ENCODE peak calls at places on chromosomes 12 and 14, in five cellular contexts. One of them, this sample, is unnamed.

GRCh38 chr12:87982208-87982607 is 47.0 kb downstream of the C12orf50 start:
- DNase-seq in SK-N-SH: no peak
- DNase-seq in K562: no peak
- DNase-seq in GM12878: no peak
- DNase-seq in HCT116: no peak
- DNase-seq in this sample: no peak

GRCh38 chr12:132447731-132448452 is 42.1 kb upstream of the FBRSL1 start:
- DNase-seq in SK-N-SH: no peak
- DNase-seq in HCT116: no peak
- DNase-seq in K562: no peak
- DNase-seq in GM12878: no peak
- DNase-seq in this sample: no peak

GRCh38 chr14:92457018-92457565 is 56.5 kb upstream of the RIN3 start:
- DNase-seq in GM12878: no peak
- DNase-seq in HCT116: no peak
- DNase-seq in K562: no peak
- DNase-seq in SK-N-SH: no peak
- DNase-seq in this sample: no peak

GRCh38 chr12:1606021-1606622 is 11.7 kb upstream of the FBXL14 start:
- DNase-seq in SK-N-SH: peak
- DNase-seq in HCT116: peak
- DNase-seq in GM12878: peak
- DNase-seq in K562: peak
- DNase-seq in this sample: peak

GRCh38 chr14:93954900-93955891 is 21.2 kb downstream of the ASB2 start:
- DNase-seq in HCT116: no peak
- DNase-seq in GM12878: no peak
- DNase-seq in SK-N-SH: peak
- DNase-seq in K562: no peak
- DNase-seq in this sample: no peak

GRCh38 chr14:104856157-104856868 is 8.8 kb upstream of the CEP170B start:
- DNase-seq in HCT116: no peak
- DNase-seq in GM12878: no peak
- DNase-seq in K562: no peak
- DNase-seq in SK-N-SH: no peak
- DNase-seq in this sample: no peak

GRCh38 chr12:104433061-104433460 is 23.7 kb upstream of the CHST11 start:
- DNase-seq in HCT116: no peak
- DNase-seq in GM12878: no peak
- DNase-seq in K562: no peak
- DNase-seq in SK-N-SH: no peak
- DNase-seq in this sample: no peak

GRCh38 chr14:102594514-102595175 is 2.2 kb downstream of the RCOR1 start:
- DNase-seq in SK-N-SH: peak
- DNase-seq in GM12878: peak
- DNase-seq in HCT116: peak
- DNase-seq in K562: peak
- DNase-seq in this sample: peak

GRCh38 chr14:68369289-68369925 is 423.5 kb downstream of the ZFP36L1 start:
- DNase-seq in HCT116: no peak
- DNase-seq in K562: no peak
- DNase-seq in GM12878: peak
- DNase-seq in SK-N-SH: no peak
- DNase-seq in this sample: no peak

GRCh38 chr12:91219511-91219910 is 36.9 kb upstream of the DCN start:
- DNase-seq in SK-N-SH: no peak
- DNase-seq in K562: no peak
- DNase-seq in GM12878: no peak
- DNase-seq in HCT116: no peak
- DNase-seq in this sample: no peak

GRCh38 chr12:47798481-47798948 is 21.2 kb downstream of the HDAC7 start:
- DNase-seq in K562: no peak
- DNase-seq in SK-N-SH: no peak
- DNase-seq in HCT116: no peak
- DNase-seq in GM12878: no peak
- DNase-seq in this sample: no peak

DNA sequence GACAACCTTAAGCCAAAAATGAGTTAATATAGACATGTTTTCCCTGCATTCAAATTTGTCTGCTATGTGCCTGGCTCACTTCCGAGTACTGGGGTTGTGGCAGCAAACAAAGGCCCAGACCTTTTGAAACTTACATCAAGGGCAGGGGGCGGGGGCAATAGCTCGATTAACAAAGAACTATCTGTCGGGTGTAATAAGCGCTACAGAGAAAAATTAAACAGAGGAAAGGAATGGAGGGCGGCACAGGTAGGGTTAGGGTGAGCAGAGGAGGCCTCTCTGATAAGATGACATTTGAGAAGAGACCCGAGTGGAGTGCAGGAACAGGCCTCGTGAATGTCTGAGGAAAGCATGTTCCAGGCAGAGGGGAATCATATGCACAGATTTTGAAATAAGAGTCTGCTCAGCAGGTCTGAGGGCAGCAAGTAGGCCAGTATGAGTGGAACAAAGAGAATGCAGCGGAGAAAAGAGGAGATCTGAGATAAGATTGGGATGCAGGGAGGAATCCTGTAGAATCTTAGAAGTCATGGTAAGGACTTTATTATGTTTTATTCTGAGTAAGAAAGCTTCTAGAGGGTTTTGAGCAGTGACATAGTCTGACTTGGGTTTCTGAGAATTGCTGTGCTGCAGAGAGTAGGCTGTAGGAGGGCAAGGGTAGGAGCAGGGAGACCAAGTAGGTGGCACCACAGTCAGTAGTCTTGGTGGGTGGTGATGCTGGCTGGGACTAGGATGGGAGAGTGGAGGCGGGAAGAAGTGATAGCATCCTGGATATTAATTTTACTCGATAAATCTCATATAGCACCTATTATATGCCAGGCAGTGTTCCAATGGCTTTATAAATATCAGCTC is 52.6 kb downstream of the BICDL1 start:
- DNase-seq in HCT116: no peak
- DNase-seq in SK-N-SH: no peak
- DNase-seq in GM12878: no peak
- DNase-seq in K562: no peak
- DNase-seq in this sample: no peak
- TF ChIP-seq JUND in HCT116: no peak
- TF ChIP-seq JUND in SK-N-SH: no peak
- TF ChIP-seq JUND in GM12878: no peak
- TF ChIP-seq JUND in K562: no peak
- TF ChIP-seq JUND in this sample: no peak

GRCh38 chr12:117388865-117389508 is 27.6 kb upstream of the NOS1 start:
- DNase-seq in SK-N-SH: peak
- DNase-seq in GM12878: no peak
- DNase-seq in K562: no peak
- DNase-seq in HCT116: no peak
- DNase-seq in this sample: no peak
- TF ChIP-seq JUND in SK-N-SH: no peak
- TF ChIP-seq JUND in GM12878: no peak
- TF ChIP-seq JUND in K562: no peak
- TF ChIP-seq JUND in HCT116: no peak
- TF ChIP-seq JUND in this sample: no peak

GRCh38 chr14:32537166-32537565 is 208.1 kb downstream of the AKAP6 start:
- DNase-seq in SK-N-SH: no peak
- DNase-seq in K562: no peak
- DNase-seq in GM12878: no peak
- DNase-seq in HCT116: no peak
- DNase-seq in this sample: no peak

GRCh38 chr14:32545858-32546210 is 216.7 kb downstream of the AKAP6 start:
- DNase-seq in HCT116: no peak
- DNase-seq in GM12878: no peak
- DNase-seq in SK-N-SH: no peak
- DNase-seq in K562: no peak
- DNase-seq in this sample: no peak

GRCh38 chr14:32545109-32545857 is 216.2 kb downstream of the AKAP6 start:
- DNase-seq in SK-N-SH: no peak
- DNase-seq in K562: no peak
- DNase-seq in GM12878: no peak
- DNase-seq in HCT116: no peak
- DNase-seq in this sample: no peak

GRCh38 chr14:32546246-32546645 is 217.1 kb downstream of the AKAP6 start:
- DNase-seq in SK-N-SH: no peak
- DNase-seq in GM12878: no peak
- DNase-seq in HCT116: no peak
- DNase-seq in K562: no peak
- DNase-seq in this sample: no peak

DNA sequence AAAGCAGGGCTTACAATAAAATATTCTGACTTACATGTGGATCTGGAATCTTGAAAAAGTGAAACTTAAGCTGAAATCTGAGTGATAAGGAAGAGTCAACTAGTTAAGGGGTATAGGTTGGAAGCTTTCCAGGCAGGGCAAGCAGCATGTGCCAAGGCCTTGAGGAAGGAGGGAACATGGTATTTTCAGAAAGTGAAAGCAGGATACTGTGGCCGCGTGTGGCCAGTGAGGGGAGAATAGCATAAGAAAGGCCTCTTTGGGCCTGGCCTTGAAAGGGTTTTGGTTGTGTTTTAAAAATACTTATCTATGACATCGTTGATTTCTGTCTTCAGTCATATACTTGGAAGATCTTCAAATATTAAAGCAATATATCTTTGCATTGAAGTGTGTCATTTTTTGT is 213.4 kb downstream of the AKAP6 start:
- DNase-seq in K562: no peak
- DNase-seq in GM12878: no peak
- DNase-seq in SK-N-SH: no peak
- DNase-seq in HCT116: no peak
- DNase-seq in this sample: no peak
- TF ChIP-seq JUND in K562: no peak
- TF ChIP-seq JUND in GM12878: no peak
- TF ChIP-seq JUND in SK-N-SH: no peak
- TF ChIP-seq JUND in HCT116: no peak
- TF ChIP-seq JUND in this sample: no peak

DNA sequence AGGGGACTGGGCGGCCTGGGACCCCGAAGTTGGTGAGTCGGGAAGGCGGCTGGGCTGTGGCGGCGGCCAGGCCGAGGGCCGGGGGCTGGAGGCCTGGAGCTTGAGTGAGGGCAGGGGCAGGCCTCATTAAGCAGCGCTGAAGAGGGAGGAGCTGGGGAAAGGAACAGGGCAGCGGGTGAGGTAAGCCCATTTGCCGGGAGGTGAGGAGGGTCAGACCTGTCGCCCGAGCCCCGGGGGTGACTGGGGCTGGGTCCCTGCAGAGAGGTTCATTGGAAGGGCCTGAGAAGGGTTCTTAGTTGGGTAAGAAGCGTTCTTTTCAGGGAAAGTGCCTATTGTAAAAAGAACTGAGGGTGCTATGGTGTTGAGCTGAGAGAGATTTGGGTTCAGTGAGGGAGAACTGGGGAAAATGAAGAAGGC is 438 bp downstream of the RAB5B start:
- DNase-seq in SK-N-SH: peak
- DNase-seq in K562: peak
- DNase-seq in GM12878: no peak
- DNase-seq in HCT116: no peak
- DNase-seq in this sample: peak
- TF ChIP-seq JUND in SK-N-SH: no peak
- TF ChIP-seq JUND in K562: no peak
- TF ChIP-seq JUND in GM12878: no peak
- TF ChIP-seq JUND in HCT116: no peak
- TF ChIP-seq JUND in this sample: no peak

DNA sequence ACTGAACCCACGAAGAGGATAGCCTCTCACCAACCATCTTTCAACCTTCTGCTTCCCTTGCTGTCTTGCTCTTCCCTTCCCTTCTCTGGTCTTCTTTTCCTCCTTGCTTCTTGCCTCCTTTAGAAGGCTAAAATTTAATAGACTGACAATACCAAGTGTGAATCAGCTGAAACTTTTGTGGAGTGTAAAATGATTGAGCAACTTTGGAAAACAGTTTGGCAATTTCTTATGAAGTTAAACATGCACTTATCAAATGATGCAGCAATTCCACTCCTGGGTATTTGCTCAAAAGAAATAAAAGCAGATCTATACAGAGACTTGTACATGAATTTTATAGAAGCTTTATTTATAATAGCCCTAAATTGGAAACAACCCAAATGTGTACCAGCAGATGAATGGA is 3.3 kb upstream of the KRT86 start:
- DNase-seq in HCT116: no peak
- DNase-seq in GM12878: no peak
- DNase-seq in K562: no peak
- DNase-seq in SK-N-SH: no peak
- DNase-seq in this sample: no peak
- TF ChIP-seq JUND in HCT116: no peak
- TF ChIP-seq JUND in GM12878: no peak
- TF ChIP-seq JUND in K562: no peak
- TF ChIP-seq JUND in SK-N-SH: no peak
- TF ChIP-seq JUND in this sample: no peak

GRCh38 chr14:83777516-83777915 is 1752.4 kb upstream of the FLRT2 start:
- DNase-seq in HCT116: no peak
- DNase-seq in K562: no peak
- DNase-seq in SK-N-SH: no peak
- DNase-seq in GM12878: no peak
- DNase-seq in this sample: no peak
- TF ChIP-seq JUND in HCT116: no peak
- TF ChIP-seq JUND in K562: no peak
- TF ChIP-seq JUND in SK-N-SH: no peak
- TF ChIP-seq JUND in GM12878: no peak
- TF ChIP-seq JUND in this sample: no peak

GRCh38 chr12:105960319-105961076 is 178.3 kb downstream of the NUAK1 start:
- DNase-seq in SK-N-SH: no peak
- DNase-seq in GM12878: no peak
- DNase-seq in K562: no peak
- DNase-seq in HCT116: no peak
- DNase-seq in this sample: peak
- TF ChIP-seq JUND in SK-N-SH: no peak
- TF ChIP-seq JUND in GM12878: no peak
- TF ChIP-seq JUND in K562: no peak
- TF ChIP-seq JUND in HCT116: no peak
- TF ChIP-seq JUND in this sample: no peak

GRCh38 chr12:6745751-6746525 is 7.0 kb downstream of the MLF2 start:
- DNase-seq in K562: no peak
- DNase-seq in SK-N-SH: no peak
- DNase-seq in GM12878: no peak
- DNase-seq in HCT116: no peak
- DNase-seq in this sample: no peak
- TF ChIP-seq JUND in K562: no peak
- TF ChIP-seq JUND in SK-N-SH: no peak
- TF ChIP-seq JUND in GM12878: no peak
- TF ChIP-seq JUND in HCT116: no peak
- TF ChIP-seq JUND in this sample: no peak